ENCODE peak calls at places on chromosomes 16 and 17, in seven cellular contexts. B is stimulated activated CD8-positive, alpha-beta memory T cell treated with anti-CD3 and anti-CD28 coated beads, Interleukin-7, amount 100 ng/mL, for 1 hour; A is T-cell; H is AG04450; D is AG10803; O is NCI-H1092; M is left colon. X is an unnamed sample.
A peak's percentile ranks its signal among the peaks of the same experiment; 100 is the strongest.

GRCh38 chr17:73800893-73801292 is 156.6 kb upstream of the SDK2 start:
- DNase-seq in A (no peak), M (no peak), H (no peak), D (no peak), O (peak; percentile 54), B (no peak), X (no peak)

GRCh38 chr17:36721560-36722120 is 120.3 kb downstream of the MRM1 start:
- DNase-seq in D (no peak), O (peak; percentile 61), H (no peak), A (no peak), B (no peak), M (no peak), X (no peak)

GRCh38 chr17:19407601-19408380 is 3.2 kb upstream of the RNF112 start:
- DNase-seq in H (no peak), M (no peak), O (no peak), A (no peak), B (no peak), D (no peak), X (no peak)

GRCh38 chr16:65655802-65656201 is 533.9 kb upstream of the CDH11 start:
- DNase-seq in H (no peak), M (no peak), A (no peak), O (no peak), B (no peak), D (no peak), X (no peak)

GRCh38 chr17:53353919-53354351 is 468.8 kb upstream of the KIF2B start:
- DNase-seq in D (no peak), H (no peak), O (peak; percentile 32), B (no peak), M (peak; percentile 19), A (no peak), X (no peak)

GRCh38 chr16:85126731-85127662 is 14.7 kb upstream of the CIBAR2 start:
- DNase-seq in B (no peak), H (peak; percentile 81), A (no peak), D (peak; percentile 72), O (no peak), M (no peak), X (no peak)

GRCh38 chr16:17369441-17369951 is 101.3 kb downstream of the XYLT1 start:
- DNase-seq in A (peak; percentile 80), B (peak; percentile 53), D (no peak), O (no peak), H (no peak), M (peak; percentile 68), X (peak; percentile 69)

GRCh38 chr17:82753201-82753464 is 1.3 kb downstream of the TBCD start:
- DNase-seq in M (no peak), A (no peak), B (no peak), H (no peak), O (no peak), D (no peak), X (no peak)

GRCh38 chr16:84735846-84736586 is 36.2 kb downstream of the USP10 start:
- DNase-seq in M (peak; percentile 72), D (no peak), B (no peak), A (peak; percentile 18), O (peak; percentile 49), H (no peak), X (no peak)

GRCh38 chr16:46859719-46860152 is 24.4 kb upstream of the GPT2 start:
- DNase-seq in A (no peak), M (no peak), D (peak; percentile 69), O (no peak), H (peak; percentile 52), B (no peak), X (no peak)

GRCh38 chr16:67538666-67539101 is 10.1 kb downstream of the RIPOR1 start:
- DNase-seq in A (no peak), M (no peak), D (peak; percentile 36), O (no peak), B (no peak), H (no peak), X (no peak)

GRCh38 chr17:60278237-60278636 is 113.7 kb downstream of the USP32 start:
- DNase-seq in A (no peak), M (no peak), D (no peak), B (no peak), H (no peak), O (no peak), X (no peak)

GRCh38 chr16:30797670-30798309 is 10.8 kb upstream of the ZNF629 start:
- DNase-seq in A (no peak), D (no peak), H (no peak), B (no peak), M (no peak), O (no peak), X (no peak)